ENCODE peak calls at places on chromosomes 5 and 9, in seven cellular contexts. C, T, B, X, U, W and D are unnamed samples.
A peak's percentile ranks its signal among the peaks of the same experiment; 100 is the strongest.

GRCh38 chr5:99032234-99033013 is 103.6 kb upstream of the CHD1 start:
- DNase-seq in U (peak; percentile 77), X (peak; percentile 37), W (no peak), C (no peak), T (no peak), B (peak; percentile 36), D (no peak)

GRCh38 chr9:84575705-84576104 is 93.8 kb upstream of the NTRK2 start:
- DNase-seq in W (no peak), T (no peak), X (no peak), B (no peak), U (no peak), C (no peak), D (no peak)

GRCh38 chr5:122257000-122257399 is 55.0 kb upstream of the SNCAIP start:
- DNase-seq in X (no peak), U (no peak), W (no peak), T (no peak), C (no peak), B (no peak), D (no peak)

GRCh38 chr9:21294325-21294724 is 10.8 kb downstream of the IFNA5 start:
- DNase-seq in C (no peak), X (no peak), B (no peak), W (no peak), U (peak; percentile 10), T (no peak), D (no peak)

GRCh38 chr5:113020461-113021273 is 44.1 kb downstream of the DCP2 start:
- DNase-seq in X (no peak), W (no peak), U (peak; percentile 78), T (no peak), B (no peak), C (no peak), D (no peak)

GRCh38 chr9:80954521-80954920 is 734.8 kb downstream of the TLE1 start:
- DNase-seq in B (no peak), W (no peak), U (no peak), T (no peak), X (no peak), C (no peak), D (no peak)

GRCh38 chr5:43729846-43730478 is 127.0 kb downstream of the NNT start:
- DNase-seq in W (no peak), T (no peak), X (no peak), C (no peak), U (peak; percentile 25), B (peak; percentile 17), D (no peak)

GRCh38 chr9:5843450-5844249 is 10.7 kb upstream of the ERMP1 start:
- DNase-seq in W (no peak), X (no peak), C (no peak), T (no peak), U (peak; percentile 29), B (no peak), D (no peak)

GRCh38 chr5:176621661-176622079 is 8.7 kb downstream of the SNCB start:
- DNase-seq in B (no peak), X (no peak), U (no peak), T (no peak), C (no peak), W (no peak), D (no peak)

GRCh38 chr9:135224921-135225541 is 137.6 kb downstream of the OLFM1 start:
- DNase-seq in T (no peak), W (no peak), B (no peak), X (no peak), U (no peak), C (no peak), D (no peak)

GRCh38 chr5:82523633-82524032 is 245.5 kb upstream of the RPS23 start:
- DNase-seq in W (no peak), C (no peak), B (no peak), T (no peak), U (no peak), X (no peak), D (no peak)

GRCh38 chr5:16350816-16351215 is 114.8 kb downstream of the ZNF622 start:
- DNase-seq in X (no peak), B (no peak), C (no peak), W (no peak), T (no peak), U (no peak), D (no peak)

GRCh38 chr5:68419637-68420452 is 204.3 kb downstream of the PIK3R1 start:
- DNase-seq in T (no peak), X (no peak), B (no peak), C (no peak), W (no peak), U (no peak), D (no peak)

GRCh38 chr5:56415356-56415765 is 182.2 kb upstream of the ANKRD55 start:
- DNase-seq in C (no peak), U (peak; percentile 20), B (peak; percentile 28), T (no peak), W (no peak), X (peak; percentile 48), D (peak; percentile 97)

GRCh38 chr5:28961806-28962205 is 1923.4 kb upstream of the CDH9 start:
- DNase-seq in W (no peak), T (no peak), B (no peak), U (no peak), C (no peak), X (no peak), D (no peak)

GRCh38 chr5:36156619-36157018 is 4.7 kb downstream of the SKP2 start:
- DNase-seq in C (no peak), W (no peak), X (no peak), T (no peak), B (peak; percentile 92), U (peak; percentile 79), D (no peak)

GRCh38 chr5:172412724-172413260 is 41.5 kb downstream of the SH3PXD2B start:
- DNase-seq in X (peak; percentile 35), T (no peak), C (no peak), W (no peak), U (peak; percentile 89), B (peak; percentile 97), D (peak; percentile 73)

GRCh38 chr5:178286226-178287090 is 53.9 kb upstream of the PHYKPL start:
- DNase-seq in W (no peak), T (no peak), B (no peak), U (no peak), X (no peak), C (no peak), D (no peak)

GRCh38 chr5:121108725-121109124 is 644.6 kb downstream of the PRR16 start:
- DNase-seq in W (no peak), X (no peak), T (no peak), U (no peak), B (no peak), C (no peak), D (no peak)

GRCh38 chr5:174571662-174572397 is 152.6 kb upstream of the MSX2 start:
- DNase-seq in U (peak; percentile 19), T (no peak), W (no peak), X (no peak), C (no peak), B (peak; percentile 82), D (no peak)

GRCh38 chr5:150394103-150394502 is 18.6 kb downstream of the CD74 start:
- DNase-seq in U (peak; percentile 24), C (no peak), T (no peak), B (no peak), W (no peak), X (no peak), D (no peak)

GRCh38 chr9:38153152-38153909 is 84.3 kb upstream of the SHB start:
- DNase-seq in T (no peak), B (no peak), W (no peak), C (no peak), U (no peak), X (no peak), D (no peak)

GRCh38 chr5:154562244-154562861 is 84.3 kb upstream of the HAND1 start:
- DNase-seq in X (no peak), C (no peak), B (no peak), T (no peak), W (no peak), U (no peak), D (no peak)

GRCh38 chr5:110177729-110178128 is 488.0 kb downstream of the MAN2A1 start:
- DNase-seq in T (no peak), C (no peak), U (no peak), W (no peak), B (no peak), X (no peak), D (no peak)

GRCh38 chr5:175444905-175445456 is 999 bp upstream of the DRD1 start:
- DNase-seq in W (no peak), B (no peak), U (no peak), C (no peak), X (no peak), T (no peak), D (no peak)

GRCh38 chr5:8844847-8845246 is 701.0 kb downstream of the SEMA5A start:
- DNase-seq in W (no peak), C (no peak), U (no peak), X (no peak), T (no peak), B (no peak), D (no peak)

GRCh38 chr9:136344544-136345280 is 17.4 kb downstream of the GPSM1 start:
- DNase-seq in U (no peak), W (no peak), X (no peak), T (no peak), C (no peak), B (no peak), D (no peak)